ENCODE peak calls at places on chromosomes 11 and 22, in seven cellular contexts. One of them, this sample, is unnamed.

GRCh38 chr11:120073196-120073595 is 64.7 kb downstream of the TRIM29 start:
- DNase-seq in A549: no peak
- DNase-seq in IMR-90: no peak
- DNase-seq in HCT116: no peak
- DNase-seq in HepG2: no peak
- DNase-seq in GM12878: no peak
- DNase-seq in K562: no peak
- DNase-seq in this sample: no peak

GRCh38 chr11:29153078-29153477 is 863.8 kb downstream of the KCNA4 start:
- DNase-seq in A549: no peak
- DNase-seq in IMR-90: no peak
- DNase-seq in HCT116: no peak
- DNase-seq in HepG2: no peak
- DNase-seq in GM12878: no peak
- DNase-seq in K562: no peak
- DNase-seq in this sample: no peak

GRCh38 chr11:59172345-59173079 is 580 bp downstream of the DTX4 start:
- DNase-seq in A549: no peak
- DNase-seq in IMR-90: no peak
- DNase-seq in HCT116: no peak
- DNase-seq in HepG2: peak
- DNase-seq in GM12878: peak
- DNase-seq in K562: no peak
- DNase-seq in this sample: no peak

GRCh38 chr11:95147364-95147905 is 57.8 kb downstream of the ENDOD1 start:
- DNase-seq in A549: peak
- DNase-seq in IMR-90: peak
- DNase-seq in HCT116: peak
- DNase-seq in HepG2: peak
- DNase-seq in GM12878: no peak
- DNase-seq in K562: peak
- DNase-seq in this sample: no peak

GRCh38 chr11:60838132-60838531 is 3.8 kb upstream of the CCDC86 start:
- DNase-seq in A549: no peak
- DNase-seq in IMR-90: peak
- DNase-seq in HCT116: peak
- DNase-seq in HepG2: peak
- DNase-seq in GM12878: no peak
- DNase-seq in K562: peak
- DNase-seq in this sample: no peak

GRCh38 chr11:105142167-105142566 is 2.6 kb upstream of the CARD18 start:
- DNase-seq in A549: no peak
- DNase-seq in IMR-90: no peak
- DNase-seq in HCT116: no peak
- DNase-seq in HepG2: no peak
- DNase-seq in GM12878: no peak
- DNase-seq in K562: no peak
- DNase-seq in this sample: no peak

GRCh38 chr11:16612801-16613400 is 125.5 kb upstream of the C11orf58 start:
- DNase-seq in A549: no peak
- DNase-seq in IMR-90: peak
- DNase-seq in HCT116: no peak
- DNase-seq in HepG2: no peak
- DNase-seq in GM12878: no peak
- DNase-seq in K562: no peak
- DNase-seq in this sample: no peak

GRCh38 chr22:17638182-17638431 is 450 bp upstream of the BCL2L13 start:
- DNase-seq in A549: peak
- DNase-seq in IMR-90: no peak
- DNase-seq in HCT116: no peak
- DNase-seq in HepG2: no peak
- DNase-seq in GM12878: no peak
- DNase-seq in K562: no peak
- DNase-seq in this sample: no peak

GRCh38 chr11:70418130-70418529 is 19.8 kb downstream of the CTTN start:
- DNase-seq in A549: no peak
- DNase-seq in IMR-90: no peak
- DNase-seq in HCT116: no peak
- DNase-seq in HepG2: no peak
- DNase-seq in GM12878: no peak
- DNase-seq in K562: no peak
- DNase-seq in this sample: no peak

GRCh38 chr22:30062934-30063333 is 17.3 kb upstream of the HORMAD2 start:
- DNase-seq in A549: no peak
- DNase-seq in IMR-90: no peak
- DNase-seq in HCT116: no peak
- DNase-seq in HepG2: no peak
- DNase-seq in GM12878: no peak
- DNase-seq in K562: no peak
- DNase-seq in this sample: no peak

GRCh38 chr11:76797341-76798201 is 14.4 kb downstream of the TSKU start:
- DNase-seq in A549: no peak
- DNase-seq in IMR-90: no peak
- DNase-seq in HCT116: no peak
- DNase-seq in HepG2: no peak
- DNase-seq in GM12878: no peak
- DNase-seq in K562: no peak
- DNase-seq in this sample: no peak

GRCh38 chr11:77442394-77443053 is 31.4 kb downstream of the PAK1 start:
- DNase-seq in A549: no peak
- DNase-seq in IMR-90: no peak
- DNase-seq in HCT116: no peak
- DNase-seq in HepG2: no peak
- DNase-seq in GM12878: no peak
- DNase-seq in K562: no peak
- DNase-seq in this sample: no peak

GRCh38 chr11:112344040-112344413 is 83.4 kb upstream of the PLET1 start:
- DNase-seq in A549: no peak
- DNase-seq in IMR-90: no peak
- DNase-seq in HCT116: no peak
- DNase-seq in HepG2: no peak
- DNase-seq in GM12878: no peak
- DNase-seq in K562: no peak
- DNase-seq in this sample: no peak

GRCh38 chr11:36306888-36307287 is 10.8 kb downstream of the PRR5L start:
- DNase-seq in A549: no peak
- DNase-seq in IMR-90: no peak
- DNase-seq in HCT116: peak
- DNase-seq in HepG2: peak
- DNase-seq in GM12878: no peak
- DNase-seq in K562: peak
- DNase-seq in this sample: no peak

GRCh38 chr11:130865091-130865771 is 51.0 kb downstream of the SNX19 start:
- DNase-seq in A549: no peak
- DNase-seq in IMR-90: no peak
- DNase-seq in HCT116: no peak
- DNase-seq in HepG2: peak
- DNase-seq in GM12878: no peak
- DNase-seq in K562: no peak
- DNase-seq in this sample: peak

GRCh38 chr22:19713650-19714319 is 518 bp upstream of the SEPTIN5 start:
- DNase-seq in A549: no peak
- DNase-seq in IMR-90: no peak
- DNase-seq in HCT116: no peak
- DNase-seq in HepG2: no peak
- DNase-seq in GM12878: no peak
- DNase-seq in K562: no peak
- DNase-seq in this sample: peak

GRCh38 chr11:79404325-79404724 is 36.5 kb downstream of the TENM4 start:
- DNase-seq in A549: no peak
- DNase-seq in IMR-90: peak
- DNase-seq in HCT116: no peak
- DNase-seq in HepG2: no peak
- DNase-seq in GM12878: no peak
- DNase-seq in K562: no peak
- DNase-seq in this sample: no peak

GRCh38 chr11:24064309-24064903 is 432.4 kb upstream of the LUZP2 start:
- DNase-seq in A549: no peak
- DNase-seq in IMR-90: no peak
- DNase-seq in HCT116: no peak
- DNase-seq in HepG2: no peak
- DNase-seq in GM12878: no peak
- DNase-seq in K562: no peak
- DNase-seq in this sample: no peak

GRCh38 chr11:31422703-31423102 is 53.0 kb downstream of the DNAJC24 start:
- DNase-seq in A549: no peak
- DNase-seq in IMR-90: no peak
- DNase-seq in HCT116: no peak
- DNase-seq in HepG2: no peak
- DNase-seq in GM12878: no peak
- DNase-seq in K562: no peak
- DNase-seq in this sample: no peak

GRCh38 chr11:86070435-86071056 is 1.7 kb upstream of the PICALM start:
- DNase-seq in A549: no peak
- DNase-seq in IMR-90: no peak
- DNase-seq in HCT116: no peak
- DNase-seq in HepG2: no peak
- DNase-seq in GM12878: no peak
- DNase-seq in K562: no peak
- DNase-seq in this sample: no peak

GRCh38 chr22:27648074-27648473 is 153.5 kb downstream of the MN1 start:
- DNase-seq in A549: no peak
- DNase-seq in IMR-90: no peak
- DNase-seq in HCT116: no peak
- DNase-seq in HepG2: no peak
- DNase-seq in GM12878: no peak
- DNase-seq in K562: no peak
- DNase-seq in this sample: no peak

GRCh38 chr22:39227542-39228272 is 17.1 kb downstream of the PDGFB start:
- DNase-seq in A549: no peak
- DNase-seq in IMR-90: no peak
- DNase-seq in HCT116: no peak
- DNase-seq in HepG2: no peak
- DNase-seq in GM12878: no peak
- DNase-seq in K562: no peak
- DNase-seq in this sample: no peak
- TF ChIP-seq CEBPB in A549: no peak
- TF ChIP-seq CEBPB in IMR-90: no peak
- TF ChIP-seq CEBPB in HCT116: no peak
- TF ChIP-seq CEBPB in HepG2: no peak
- TF ChIP-seq CEBPB in GM12878: no peak
- TF ChIP-seq CEBPB in K562: no peak
- TF ChIP-seq CEBPB in this sample: no peak

GRCh38 chr22:46518542-46519325 is 18.7 kb downstream of the CELSR1 start:
- DNase-seq in A549: no peak
- DNase-seq in IMR-90: no peak
- DNase-seq in HCT116: no peak
- DNase-seq in HepG2: no peak
- DNase-seq in GM12878: no peak
- DNase-seq in K562: no peak
- DNase-seq in this sample: no peak

GRCh38 chr22:46516638-46517037 is 20.8 kb downstream of the CELSR1 start:
- DNase-seq in A549: no peak
- DNase-seq in IMR-90: no peak
- DNase-seq in HCT116: no peak
- DNase-seq in HepG2: no peak
- DNase-seq in GM12878: no peak
- DNase-seq in K562: no peak
- DNase-seq in this sample: no peak

GRCh38 chr22:46517255-46517761 is 20.1 kb downstream of the CELSR1 start:
- DNase-seq in A549: no peak
- DNase-seq in IMR-90: no peak
- DNase-seq in HCT116: no peak
- DNase-seq in HepG2: no peak
- DNase-seq in GM12878: no peak
- DNase-seq in K562: no peak
- DNase-seq in this sample: no peak

GRCh38 chr22:46519377-46519776 is 18.0 kb downstream of the CELSR1 start:
- DNase-seq in A549: no peak
- DNase-seq in IMR-90: no peak
- DNase-seq in HCT116: no peak
- DNase-seq in HepG2: no peak
- DNase-seq in GM12878: no peak
- DNase-seq in K562: no peak
- DNase-seq in this sample: no peak

DNA sequence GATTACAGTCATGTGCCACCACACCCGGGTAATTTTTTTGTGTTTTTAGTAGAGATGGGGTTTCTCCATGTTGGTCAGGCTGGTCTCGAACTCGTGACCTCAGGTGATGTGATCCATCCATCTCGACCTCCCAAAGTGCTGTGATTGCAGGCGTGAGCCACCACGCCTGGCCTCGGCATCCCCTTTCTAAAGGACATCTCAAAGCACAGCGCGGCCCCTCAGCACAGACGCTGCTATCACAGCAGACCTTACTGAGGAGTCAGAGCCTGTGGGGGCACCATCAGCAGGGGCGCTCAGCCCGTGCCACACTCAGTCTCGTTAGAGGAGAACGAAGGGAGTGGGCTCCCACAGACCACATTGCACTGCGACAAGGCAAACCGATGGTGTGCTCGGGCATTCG is 19.4 kb downstream of the CELSR1 start:
- DNase-seq in A549: no peak
- DNase-seq in IMR-90: no peak
- DNase-seq in HCT116: no peak
- DNase-seq in HepG2: no peak
- DNase-seq in GM12878: no peak
- DNase-seq in K562: no peak
- DNase-seq in this sample: no peak
- TF ChIP-seq CEBPB in A549: no peak
- TF ChIP-seq CEBPB in IMR-90: no peak
- TF ChIP-seq CEBPB in HCT116: no peak
- TF ChIP-seq CEBPB in HepG2: no peak
- TF ChIP-seq CEBPB in GM12878: no peak
- TF ChIP-seq CEBPB in K562: no peak
- TF ChIP-seq CEBPB in this sample: no peak

DNA sequence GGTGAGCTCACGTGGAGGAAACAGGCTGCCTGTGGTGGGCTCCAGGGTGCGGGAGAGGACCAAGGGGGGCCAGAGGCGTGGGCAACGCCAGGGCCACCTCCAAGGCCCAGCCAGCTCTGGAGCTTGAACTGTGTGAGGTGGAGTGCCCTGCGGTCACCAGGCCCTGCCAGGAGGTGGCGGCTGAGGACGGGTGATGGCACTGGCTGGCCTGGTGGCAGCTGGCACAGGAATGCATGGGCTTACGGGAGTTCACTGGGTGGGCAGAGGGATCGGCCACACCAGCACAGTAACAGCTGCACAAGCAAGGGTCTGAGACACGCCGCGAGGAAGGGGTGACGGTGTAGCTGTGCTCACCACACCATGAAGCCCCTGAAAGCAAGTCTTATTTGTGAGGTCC is 15.8 kb downstream of the TOLLIP start:
- DNase-seq in A549: peak
- DNase-seq in IMR-90: no peak
- DNase-seq in HCT116: no peak
- DNase-seq in HepG2: no peak
- DNase-seq in GM12878: no peak
- DNase-seq in K562: no peak
- DNase-seq in this sample: no peak
- TF ChIP-seq CEBPB in A549: no peak
- TF ChIP-seq CEBPB in IMR-90: no peak
- TF ChIP-seq CEBPB in HCT116: no peak
- TF ChIP-seq CEBPB in HepG2: no peak
- TF ChIP-seq CEBPB in GM12878: no peak
- TF ChIP-seq CEBPB in K562: no peak
- TF ChIP-seq CEBPB in this sample: no peak

DNA sequence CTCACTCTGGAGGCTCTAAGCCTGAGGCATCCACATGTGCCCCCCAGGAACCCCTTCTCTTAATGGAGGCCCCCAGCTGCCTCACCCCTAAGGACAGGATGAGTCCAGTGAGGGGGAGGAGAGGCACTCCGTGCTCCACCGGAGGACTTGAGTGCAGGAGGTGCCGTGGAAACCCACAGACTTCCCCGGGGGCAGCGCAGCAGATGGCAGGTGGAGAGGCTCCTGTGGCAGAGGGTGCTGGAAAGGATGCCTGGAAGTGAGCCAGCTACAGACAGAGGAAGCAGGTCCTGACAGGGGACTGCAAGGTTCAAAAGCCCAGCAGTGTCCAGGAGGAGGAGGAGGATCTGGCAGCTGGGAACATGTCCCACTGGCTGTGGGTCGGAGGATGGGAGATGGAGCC is 1384.0 kb downstream of the TBC1D22A start:
- DNase-seq in A549: no peak
- DNase-seq in IMR-90: no peak
- DNase-seq in HCT116: no peak
- DNase-seq in HepG2: no peak
- DNase-seq in GM12878: no peak
- DNase-seq in K562: no peak
- DNase-seq in this sample: no peak
- TF ChIP-seq CEBPB in A549: no peak
- TF ChIP-seq CEBPB in IMR-90: no peak
- TF ChIP-seq CEBPB in HCT116: no peak
- TF ChIP-seq CEBPB in HepG2: no peak
- TF ChIP-seq CEBPB in GM12878: no peak
- TF ChIP-seq CEBPB in K562: no peak
- TF ChIP-seq CEBPB in this sample: no peak

This sample was measured in H1.